ENCODE peak calls at places on chromosomes 6 and 20, in nine cellular contexts. W is astrocyte of the cerebellum, L is AG04450, K is colonic mucosa, M is coronary artery, S is fibroblast of pulmonary artery, R is epithelial cell of esophagus, A is foreskin fibroblast, B is fibroblast of lung. E is an unnamed sample.
A peak's percentile ranks its signal among the peaks of the same experiment; 100 is the strongest.

GRCh38 chr6:119348308-119349040 is 1.1 kb downstream of the MAN1A1 start:
- DNase-seq in W (no peak), L (no peak), K (peak; percentile 78), M (no peak), S (no peak), R (peak; percentile 11), A (peak; percentile 48), B (no peak), E (no peak)

GRCh38 chr20:41185013-41185757 is 47.8 kb downstream of the PLCG1 start:
- DNase-seq in W (no peak), L (no peak), K (no peak), M (peak; percentile 62), S (no peak), R (no peak), A (no peak), B (no peak), E (no peak)

GRCh38 chr6:136007355-136007754 is 155.9 kb downstream of the PDE7B start:
- DNase-seq in W (no peak), L (no peak), K (no peak), M (no peak), S (no peak), R (no peak), A (no peak), B (no peak), E (no peak)

GRCh38 chr20:4876301-4876700 is 125.0 kb downstream of the SLC23A2 start:
- DNase-seq in W (no peak), L (no peak), K (no peak), M (peak; percentile 52), S (no peak), R (no peak), A (no peak), B (no peak), E (no peak)

GRCh38 chr6:78483546-78483945 is 383.8 kb upstream of the IRAK1BP1 start:
- DNase-seq in W (no peak), L (no peak), K (no peak), M (no peak), S (peak; percentile 13), R (peak; percentile 58), A (peak; percentile 26), B (no peak), E (no peak)

GRCh38 chr6:23339268-23339667 is 769.9 kb downstream of the HDGFL1 start:
- DNase-seq in W (no peak), L (no peak), K (no peak), M (no peak), S (no peak), R (no peak), A (no peak), B (no peak), E (no peak)

GRCh38 chr6:3053231-3053508 is 15.1 kb upstream of the RIPK1 start:
- DNase-seq in W (no peak), L (no peak), K (no peak), M (no peak), S (no peak), R (no peak), A (no peak), B (no peak), E (no peak)

GRCh38 chr6:49645139-49645538 is 8.5 kb upstream of the RHAG start:
- DNase-seq in W (no peak), L (no peak), K (no peak), M (no peak), S (no peak), R (no peak), A (no peak), B (no peak), E (no peak)

GRCh38 chr6:25882066-25882496 is 8.0 kb upstream of the SLC17A3 start:
- DNase-seq in W (no peak), L (no peak), K (peak; percentile 16), M (no peak), S (no peak), R (no peak), A (peak; percentile 8), B (no peak), E (no peak)

GRCh38 chr20:9215539-9215938 is 146.7 kb downstream of the PLCB4 start:
- DNase-seq in W (no peak), L (no peak), K (no peak), M (no peak), S (peak; percentile 16), R (peak; percentile 21), A (no peak), B (peak; percentile 33), E (no peak)

GRCh38 chr6:43996614-43997341 is 130.5 kb downstream of the MRPL14 start:
- DNase-seq in W (no peak), L (no peak), K (no peak), M (no peak), S (no peak), R (no peak), A (no peak), B (no peak), E (no peak)

GRCh38 chr6:92297101-92297500 is 1122.3 kb downstream of the EPHA7 start:
- DNase-seq in W (no peak), L (no peak), K (no peak), M (no peak), S (no peak), R (no peak), A (peak; percentile 1), B (peak; percentile 64), E (no peak)

GRCh38 chr6:133991096-133991593 is 38.1 kb downstream of the TBPL1 start:
- DNase-seq in W (peak; percentile 90), L (peak; percentile 61), K (no peak), M (no peak), S (peak; percentile 67), R (no peak), A (peak; percentile 76), B (peak; percentile 81), E (no peak)

GRCh38 chr20:49228676-49229075 is 9.5 kb downstream of the DDX27 start:
- DNase-seq in W (no peak), L (no peak), K (no peak), M (no peak), S (no peak), R (no peak), A (no peak), B (no peak), E (no peak)

GRCh38 chr6:43334466-43335095 is 26.0 kb upstream of the CRIP3 start:
- DNase-seq in W (peak; percentile 54), L (peak; percentile 13), K (peak; percentile 32), M (no peak), S (peak; percentile 72), R (peak; percentile 69), A (peak; percentile 68), B (peak; percentile 70), E (peak; percentile 22)

DNA sequence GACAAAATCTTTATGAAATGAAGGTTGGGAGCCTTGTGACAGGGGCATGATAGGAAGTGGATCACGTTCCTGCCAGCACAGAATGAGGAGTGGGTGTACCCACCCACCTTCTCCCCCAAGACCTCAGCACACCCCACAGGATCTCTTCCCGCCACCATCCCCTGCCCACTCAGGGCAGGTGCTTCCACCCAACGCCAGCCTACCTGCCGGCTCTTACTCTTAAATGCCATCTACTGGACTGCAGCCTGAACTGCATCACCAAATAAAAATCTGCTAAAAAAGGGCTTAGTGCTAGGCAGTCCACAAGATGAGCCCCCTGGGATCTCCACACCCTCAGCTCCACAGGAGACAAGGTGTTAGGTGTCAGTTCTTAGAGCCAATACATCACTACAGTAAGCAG is 20.6 kb downstream of the DTNBP1 start:
- DNase-seq in W (no peak), L (no peak), K (no peak), M (no peak), S (no peak), R (peak; percentile 15), A (no peak), B (no peak), E (no peak)
- TF ChIP-seq CTCF in W (peak; percentile 28), L (peak; percentile 27), K (no peak), M (no peak), S (peak; percentile 29), R (peak; percentile 21), A (peak; percentile 21), B (peak; percentile 28), E (peak; percentile 61)

GRCh38 chr6:152130441-152130840 is 323.0 kb downstream of the ESR1 start:
- DNase-seq in W (no peak), L (no peak), K (no peak), M (no peak), S (no peak), R (peak; percentile 80), A (peak; percentile 66), B (no peak), E (no peak)

GRCh38 chr6:152124432-152125074 is 317.1 kb downstream of the ESR1 start:
- DNase-seq in W (peak; percentile 62), L (peak; percentile 45), K (no peak), M (no peak), S (peak; percentile 84), R (peak; percentile 72), A (peak; percentile 81), B (peak; percentile 84), E (peak; percentile 18)

GRCh38 chr6:152127429-152128165 is 320.1 kb downstream of the ESR1 start:
- DNase-seq in W (no peak), L (no peak), K (no peak), M (no peak), S (no peak), R (peak; percentile 42), A (no peak), B (no peak), E (no peak)

GRCh38 chr6:152129606-152130249 is 322.2 kb downstream of the ESR1 start:
- DNase-seq in W (no peak), L (peak; percentile 10), K (no peak), M (no peak), S (peak; percentile 72), R (no peak), A (peak; percentile 50), B (peak; percentile 71), E (no peak)
- H3K4me3 ChIP-seq in W (no peak overlapping the region), L (no peak overlapping the region), K (peak overlapping the region; percentile 14), M (peak overlapping the region; percentile 58), S (peak overlapping the region; percentile 29), R (no peak overlapping the region), A (no peak overlapping the region), B (peak overlapping the region; percentile 31), E (no peak overlapping the region)

GRCh38 chr20:61659652-61660346 is 405.9 kb downstream of the TAF4 start:
- DNase-seq in W (no peak), L (no peak), K (no peak), M (no peak), S (no peak), R (no peak), A (no peak), B (no peak), E (no peak)

GRCh38 chr20:61657719-61658377 is 405.8 kb downstream of the CDH4 start:
- DNase-seq in W (no peak), L (no peak), K (no peak), M (no peak), S (no peak), R (no peak), A (no peak), B (no peak), E (no peak)

GRCh38 chr20:61656198-61656597 is 404.1 kb downstream of the CDH4 start:
- DNase-seq in W (no peak), L (no peak), K (no peak), M (no peak), S (no peak), R (no peak), A (no peak), B (no peak), E (no peak)

GRCh38 chr20:61660559-61660958 is 405.1 kb downstream of the TAF4 start:
- DNase-seq in W (no peak), L (no peak), K (no peak), M (no peak), S (no peak), R (no peak), A (no peak), B (no peak), E (no peak)

GRCh38 chr20:61658563-61658962 is 406.5 kb downstream of the CDH4 start:
- DNase-seq in W (no peak), L (no peak), K (no peak), M (no peak), S (no peak), R (no peak), A (no peak), B (no peak), E (no peak)
- TF ChIP-seq CTCF in W (no peak), L (no peak), K (no peak), M (no peak), S (no peak), R (no peak), A (no peak), B (no peak), E (no peak)

GRCh38 chr6:1412908-1413307 is 23.5 kb downstream of the FOXF2 start:
- DNase-seq in W (no peak), L (no peak), K (no peak), M (no peak), S (no peak), R (no peak), A (no peak), B (no peak), E (no peak)
- H3K4me3 ChIP-seq in W (no peak overlapping the region), L (no peak overlapping the region), K (no peak overlapping the region), M (no peak overlapping the region), S (no peak overlapping the region), R (no peak overlapping the region), A (no peak overlapping the region), B (no peak overlapping the region), E (no peak overlapping the region)

E was measured in epithelial cell of proximal tubule.